ENCODE peak calls at places on chromosomes 2 and 18, in ten cellular contexts. Y is heart left ventricle, K is caudate nucleus, D is lung, O is lower lobe of right lung, M is HepG2, X is WERI-Rb-1, F is aorta, S is H9, W is A549. Q is an unnamed sample.

GRCh38 chr2:197307933-197308521 is 2.6 kb downstream of the ANKRD44 start:
- DNase-seq in Y (no peak), W (no peak), D (no peak), O (no peak), S (no peak), K (no peak), M (no peak), X (no peak), F (no peak), Q (no peak)

GRCh38 chr2:147792966-147793617 is 51.7 kb upstream of the ACVR2A start:
- DNase-seq in W (no peak), S (no peak), M (no peak), K (no peak), D (no peak), X (no peak), F (no peak), O (no peak), Y (no peak), Q (no peak)

GRCh38 chr2:196176142-196176738 is 4.9 kb upstream of the STK17B start:
- DNase-seq in M (no peak), D (no peak), F (no peak), X (no peak), Y (no peak), O (no peak), S (no peak), K (no peak), W (no peak), Q (no peak)

GRCh38 chr2:173963323-173963816 is 1.8 kb downstream of the SP3 start:
- DNase-seq in M (peak; percentile 71), K (peak; percentile 47), F (no peak), D (peak; percentile 57), Y (no peak), W (peak; percentile 76), O (no peak), X (no peak), S (no peak), Q (no peak)

GRCh38 chr2:54575379-54575888 is 119.3 kb downstream of the SPTBN1 start:
- DNase-seq in F (no peak), S (no peak), K (no peak), Y (no peak), W (peak; percentile 47), O (no peak), M (no peak), D (no peak), X (no peak), Q (no peak)

GRCh38 chr2:231955758-231956472 is 5.6 kb upstream of the DIS3L2 start:
- DNase-seq in D (no peak), S (no peak), K (no peak), Y (no peak), O (no peak), W (no peak), M (peak; percentile 27), X (no peak), F (no peak), Q (no peak)

GRCh38 chr2:68291317-68291716 is 28.4 kb downstream of the CNRIP1 start:
- DNase-seq in O (no peak), D (no peak), K (no peak), S (no peak), X (no peak), F (no peak), Y (no peak), W (no peak), M (no peak), Q (no peak)

GRCh38 chr2:118614856-118615255 is 232.6 kb downstream of the EN1 start:
- DNase-seq in M (no peak), Y (no peak), K (no peak), F (no peak), W (no peak), S (no peak), O (no peak), X (no peak), D (no peak), Q (no peak)

GRCh38 chr18:52046842-52047241 is 293.2 kb upstream of the DCC start:
- DNase-seq in M (no peak), S (no peak), Y (no peak), D (no peak), W (no peak), X (peak; percentile 88), K (no peak), O (no peak), F (no peak), Q (no peak)

DNA sequence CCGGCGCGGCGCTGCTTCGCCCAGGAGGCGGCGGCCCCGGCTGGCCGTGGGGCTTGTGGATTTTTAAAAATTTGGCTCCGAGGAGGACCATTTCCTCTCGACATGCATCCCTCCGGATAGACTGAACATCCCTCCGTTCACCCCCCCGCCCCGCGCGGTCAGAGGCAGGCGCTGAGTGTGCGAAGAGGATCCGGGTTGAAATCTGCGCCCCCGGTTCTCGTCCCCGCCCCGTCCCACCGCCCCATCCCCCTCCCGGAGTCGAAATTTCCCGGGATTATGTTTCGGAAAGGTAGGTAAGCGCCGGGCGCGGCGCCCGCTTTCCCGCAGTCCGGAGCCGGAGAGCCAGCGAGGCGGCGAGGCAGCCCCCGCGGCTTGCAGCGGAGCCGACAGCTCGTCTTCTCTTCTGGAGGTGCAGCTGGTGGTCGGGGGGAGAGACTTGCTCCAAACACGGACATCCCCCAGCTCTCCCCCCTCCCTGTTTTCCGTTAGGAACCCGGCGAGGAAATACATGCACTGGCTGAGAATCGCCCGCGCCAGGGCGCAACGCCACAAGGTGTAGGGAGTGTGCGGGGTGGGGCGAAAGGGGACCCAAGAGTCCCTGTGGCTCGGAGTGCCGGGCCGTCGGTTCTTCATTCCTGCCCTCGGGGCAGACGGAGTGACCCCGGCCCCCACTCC is at the start of gene PRKCE:
- DNase-seq in K (no peak), Y (peak; percentile 69), O (peak; percentile 77), M (no peak), F (peak; percentile 89), S (peak; percentile 39), W (peak; percentile 42), D (peak; percentile 69), X (peak; percentile 56), Q (peak; percentile 60)
- H3K27ac ChIP-seq in K (peak within 1 kb of the TSS; percentile 83), Y (peak within 1 kb of the TSS; percentile 100), O (peak within 1 kb of the TSS; percentile 98), M (peak within 1 kb of the TSS; percentile 57), F (peak within 1 kb of the TSS; percentile 93), S (no peak within 1 kb of the TSS), W (peak within 1 kb of the TSS; percentile 86), D (peak within 1 kb of the TSS; percentile 98), X (no peak within 1 kb of the TSS), Q (peak within 1 kb of the TSS; percentile 80)

GRCh38 chr2:106561356-106561755 is 74.2 kb downstream of the CD8B2 start:
- DNase-seq in M (no peak), W (no peak), D (no peak), F (no peak), S (no peak), Y (peak; percentile 34), K (no peak), O (no peak), X (no peak), Q (no peak)

GRCh38 chr2:106561803-106562202 is 74.6 kb downstream of the CD8B2 start:
- DNase-seq in K (no peak), M (no peak), Y (no peak), S (no peak), D (no peak), W (no peak), X (no peak), F (no peak), O (no peak), Q (no peak)

GRCh38 chr2:106560773-106561172 is 73.6 kb downstream of the CD8B2 start:
- DNase-seq in X (no peak), O (no peak), W (no peak), S (no peak), M (no peak), Y (no peak), F (no peak), K (no peak), D (no peak), Q (no peak)

GRCh38 chr2:106562232-106562631 is 75.1 kb downstream of the CD8B2 start:
- DNase-seq in O (no peak), W (no peak), S (no peak), X (no peak), Y (no peak), M (no peak), K (no peak), F (no peak), D (no peak), Q (no peak)

DNA sequence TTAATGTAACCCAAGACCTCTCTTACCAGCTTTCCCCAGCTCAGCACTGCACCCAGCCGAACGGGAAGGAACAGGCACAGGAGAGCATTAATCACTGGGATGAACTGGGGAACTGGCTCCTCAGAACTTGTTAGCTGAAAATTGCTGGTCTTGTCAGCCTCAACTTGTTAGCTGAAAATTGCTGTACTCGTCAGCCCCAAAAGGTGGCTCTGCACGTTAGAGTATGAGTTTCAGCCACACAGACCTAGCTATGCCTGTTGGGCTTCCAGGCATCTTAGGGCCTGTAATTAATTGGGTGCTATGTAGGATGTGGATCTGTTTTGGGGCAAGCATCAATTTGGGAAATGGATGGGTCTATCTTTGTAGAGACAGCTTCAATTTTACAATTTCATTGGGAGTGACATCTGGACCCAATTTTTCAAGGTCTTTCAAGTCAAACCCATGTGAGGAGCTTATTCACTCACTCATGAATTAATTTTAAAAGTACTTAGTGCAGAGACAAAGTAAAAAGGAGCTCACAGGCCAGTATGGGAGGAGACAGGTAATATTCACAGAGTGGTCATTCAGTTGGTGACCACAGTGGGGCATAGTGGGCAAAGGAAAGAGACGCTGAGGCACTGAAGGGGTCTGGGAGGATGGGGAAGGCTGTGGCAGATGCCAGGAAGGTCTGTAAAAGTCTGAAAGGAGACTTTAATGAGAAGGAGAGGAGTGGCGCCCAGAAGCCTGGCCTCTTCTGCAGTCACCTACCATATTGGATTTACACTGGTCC is 75.8 kb downstream of the CD8B2 start:
- DNase-seq in Y (no peak), K (no peak), D (no peak), O (no peak), X (peak; percentile 50), M (no peak), W (no peak), S (peak; percentile 42), F (no peak), Q (no peak)
- H3K27ac ChIP-seq in Y (no peak overlapping the region), K (no peak overlapping the region), D (no peak overlapping the region), O (no peak overlapping the region), X (no peak overlapping the region), M (no peak overlapping the region), W (no peak overlapping the region), S (no peak overlapping the region), F (no peak overlapping the region), Q (no peak overlapping the region)

DNA sequence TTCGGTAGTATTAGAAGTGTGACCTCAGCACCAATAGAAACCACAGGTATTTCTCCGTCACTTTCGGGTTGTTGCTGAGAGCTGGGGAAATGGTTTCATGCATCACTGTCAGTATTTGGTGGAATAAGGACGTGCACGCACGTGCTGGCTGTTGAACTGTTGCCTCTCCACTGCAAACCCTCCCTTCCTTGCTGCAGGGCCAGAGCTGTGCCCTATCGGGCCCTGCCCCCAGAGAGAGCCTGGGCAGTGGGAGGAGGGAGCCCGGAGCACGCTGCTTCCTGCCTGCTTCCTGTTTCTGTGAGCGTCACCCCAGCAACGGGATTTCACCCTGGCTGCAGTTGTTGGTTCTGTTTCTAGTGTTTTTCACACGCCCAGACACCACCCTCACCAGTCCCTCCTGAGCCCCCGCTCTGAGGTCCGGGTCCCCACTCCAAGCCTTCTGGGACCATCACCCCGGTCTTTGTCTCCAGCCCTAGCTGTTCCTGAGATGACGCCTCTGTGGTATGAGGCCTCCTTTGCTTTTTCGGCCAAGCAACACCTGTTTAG is 47.4 kb downstream of the LRRFIP1 start:
- DNase-seq in Y (peak; percentile 89), W (no peak), X (no peak), F (peak; percentile 93), D (peak; percentile 89), O (peak; percentile 94), S (peak; percentile 82), K (no peak), M (peak; percentile 66), Q (peak; percentile 62)
- H3K27ac ChIP-seq in Y (peak overlapping the region; percentile 65), W (no peak overlapping the region), X (no peak overlapping the region), F (peak overlapping the region; percentile 99), D (peak overlapping the region; percentile 48), O (peak overlapping the region; percentile 88), S (no peak overlapping the region), K (peak overlapping the region; percentile 77), M (peak overlapping the region; percentile 46), Q (peak overlapping the region; percentile 35)

GRCh38 chr18:11808001-11808855 is 43.0 kb upstream of the CHMP1B start:
- DNase-seq in X (no peak), K (no peak), M (peak; percentile 52), Y (no peak), F (no peak), D (no peak), W (peak; percentile 85), S (peak; percentile 77), O (no peak), Q (no peak)
- H3K27ac ChIP-seq in X (no peak overlapping the region), K (no peak overlapping the region), M (no peak overlapping the region), Y (no peak overlapping the region), F (no peak overlapping the region), D (no peak overlapping the region), W (peak overlapping the region; percentile 74), S (peak overlapping the region; percentile 87), O (no peak overlapping the region), Q (no peak overlapping the region)

Q was measured in substantia nigra.